ENCODE peak calls at places on chromosome 20, in five cellular contexts. E is cardiac fibroblast, J is GM06990, R is ovary, P is bronchial epithelial cell. O is an unnamed sample.

GRCh38 chr20:13302647-13303425 is 81.8 kb downstream of the ISM1 start:
- DNase-seq in E (peak), J (no peak), R (no peak), P (peak), O (peak)

GRCh38 chr20:63463400-63464288 is 8.8 kb downstream of the KCNQ2 start:
- DNase-seq in E (no peak), J (no peak), R (no peak), P (no peak), O (no peak)

GRCh38 chr20:40562031-40562430 is 127.0 kb downstream of the MAFB start:
- DNase-seq in E (peak), J (no peak), R (no peak), P (peak), O (no peak)

GRCh38 chr20:33291830-33292355 is 8.9 kb downstream of the BPIFB1 start:
- DNase-seq in E (peak), J (no peak), R (no peak), P (peak), O (peak)

GRCh38 chr20:53739799-53740785 is 146.5 kb upstream of the ZNF217 start:
- DNase-seq in E (peak), J (no peak), R (no peak), P (peak), O (no peak)

GRCh38 chr20:4985658-4986057 is 15.7 kb downstream of the SLC23A2 start:
- DNase-seq in E (no peak), J (peak), R (no peak), P (no peak), O (no peak)

GRCh38 chr20:23159923-23160445 is 73.9 kb upstream of the CD93 start:
- DNase-seq in E (no peak), J (no peak), R (no peak), P (no peak), O (no peak)

GRCh38 chr20:9689041-9689440 is 149.8 kb downstream of the PAK5 start:
- DNase-seq in E (no peak), J (no peak), R (no peak), P (no peak), O (no peak)

GRCh38 chr20:45987108-45987780 is 15.2 kb upstream of the ZNF335 start:
- DNase-seq in E (peak), J (peak), R (peak), P (peak), O (peak)

GRCh38 chr20:63551068-63551467 is 2.9 kb upstream of the FNDC11 start:
- DNase-seq in E (peak), J (no peak), R (no peak), P (no peak), O (no peak)

GRCh38 chr20:42483694-42484303 is 705.9 kb downstream of the PTPRT start:
- DNase-seq in E (no peak), J (no peak), R (peak), P (no peak), O (no peak)

GRCh38 chr20:2760381-2761305 is 39.8 kb downstream of the CPXM1 start:
- DNase-seq in E (no peak), J (no peak), R (no peak), P (no peak), O (no peak)

DNA sequence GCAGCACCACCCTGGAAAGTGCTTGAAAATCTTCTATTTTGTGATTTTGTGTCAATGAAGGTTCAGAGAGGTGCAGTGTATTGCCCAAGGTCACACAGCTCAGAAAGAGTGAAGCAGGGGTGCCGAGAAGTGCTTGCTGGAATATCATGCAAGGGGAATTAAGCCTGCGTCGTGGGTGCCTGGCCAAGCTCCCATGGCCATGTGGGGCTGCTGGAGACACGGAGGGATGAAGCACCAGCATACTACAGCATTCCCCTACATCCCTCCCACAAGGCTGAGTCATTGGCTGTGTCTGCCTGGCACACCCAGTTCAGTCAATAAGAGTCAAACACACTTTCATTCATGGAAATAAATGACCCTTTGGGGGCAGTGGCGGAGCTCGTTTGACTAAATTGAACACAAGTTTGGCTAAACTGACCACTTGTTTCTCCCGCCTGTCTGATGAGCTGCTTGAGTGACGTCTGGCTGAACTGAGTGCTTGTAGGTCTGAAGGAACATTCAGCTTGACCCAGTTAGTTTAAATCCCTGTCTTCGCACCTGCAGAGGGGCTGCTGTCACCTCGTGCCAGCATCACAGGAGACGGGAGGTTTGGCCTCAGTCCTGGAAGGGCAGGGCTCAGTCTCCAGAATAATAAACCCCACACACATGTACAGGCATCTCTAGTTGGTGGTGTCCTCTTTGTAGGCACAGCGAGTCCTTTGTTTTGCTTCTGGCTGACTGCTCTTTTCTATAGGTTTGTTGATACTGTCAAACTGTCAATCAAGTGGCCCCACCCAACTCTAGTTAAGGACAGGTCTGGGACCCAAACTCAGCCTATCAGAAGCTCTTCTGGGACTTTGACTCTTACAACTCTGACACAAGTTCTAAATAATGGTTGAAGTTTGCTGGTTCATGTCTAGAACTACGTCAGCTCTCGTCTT is 8.4 kb upstream of the TGM2 start:
- DNase-seq in E (peak), J (no peak), R (peak), P (peak), O (no peak)
- TF ChIP-seq CTCF in E (no peak), J (no peak), R (no peak), P (peak), O (no peak)

GRCh38 chr20:32079655-32080109 is 27.6 kb downstream of the HCK start:
- DNase-seq in E (no peak), J (no peak), R (no peak), P (no peak), O (no peak)
- TF ChIP-seq CTCF in E (no peak), J (peak), R (no peak), P (no peak), O (no peak)

GRCh38 chr20:21528870-21529269 is 15.0 kb upstream of the NKX2-2 start:
- DNase-seq in E (no peak), J (no peak), R (no peak), P (no peak), O (no peak)
- TF ChIP-seq CTCF in E (no peak), J (peak), R (no peak), P (no peak), O (peak)

GRCh38 chr20:39105551-39105950 is 143.4 kb downstream of the DHX35 start:
- DNase-seq in E (no peak), J (no peak), R (no peak), P (no peak), O (no peak)
- TF ChIP-seq CTCF in E (no peak), J (peak), R (no peak), P (no peak), O (peak)

GRCh38 chr20:36908603-36909002 is 32.7 kb downstream of the TLDC2 start:
- DNase-seq in E (no peak), J (no peak), R (no peak), P (no peak), O (peak)
- TF ChIP-seq CTCF in E (no peak), J (no peak), R (no peak), P (no peak), O (no peak)

DNA sequence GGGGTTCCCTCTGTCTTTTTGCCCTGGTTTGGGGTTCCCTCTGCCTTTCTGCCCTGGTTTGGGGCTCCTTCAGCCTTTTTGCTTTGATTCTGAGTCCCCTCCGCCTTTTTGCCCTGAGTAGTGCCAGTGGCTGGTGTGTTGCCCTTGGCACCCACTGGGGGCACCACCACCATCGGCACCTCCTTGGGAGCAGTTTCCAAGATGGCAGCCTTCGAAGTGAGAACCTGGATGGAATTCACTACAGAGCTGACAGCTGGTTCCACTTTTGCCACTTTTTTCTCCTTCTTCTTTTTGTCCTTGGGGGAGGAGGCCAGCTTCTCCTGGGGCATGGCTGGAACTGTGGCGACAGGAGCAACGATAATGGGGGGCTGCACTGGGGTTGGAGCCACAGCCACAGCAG is 22.2 kb downstream of the RRBP1 start:
- DNase-seq in E (no peak), J (no peak), R (no peak), P (no peak), O (no peak)
- TF ChIP-seq CTCF in E (no peak), J (no peak), R (no peak), P (no peak), O (no peak)

GRCh38 chr20:34528921-34529297 is 12.7 kb downstream of the DYNLRB1 start:
- DNase-seq in E (no peak), J (no peak), R (peak), P (no peak), O (no peak)
- TF ChIP-seq CTCF in E (no peak), J (no peak), R (no peak), P (no peak), O (no peak)

DNA sequence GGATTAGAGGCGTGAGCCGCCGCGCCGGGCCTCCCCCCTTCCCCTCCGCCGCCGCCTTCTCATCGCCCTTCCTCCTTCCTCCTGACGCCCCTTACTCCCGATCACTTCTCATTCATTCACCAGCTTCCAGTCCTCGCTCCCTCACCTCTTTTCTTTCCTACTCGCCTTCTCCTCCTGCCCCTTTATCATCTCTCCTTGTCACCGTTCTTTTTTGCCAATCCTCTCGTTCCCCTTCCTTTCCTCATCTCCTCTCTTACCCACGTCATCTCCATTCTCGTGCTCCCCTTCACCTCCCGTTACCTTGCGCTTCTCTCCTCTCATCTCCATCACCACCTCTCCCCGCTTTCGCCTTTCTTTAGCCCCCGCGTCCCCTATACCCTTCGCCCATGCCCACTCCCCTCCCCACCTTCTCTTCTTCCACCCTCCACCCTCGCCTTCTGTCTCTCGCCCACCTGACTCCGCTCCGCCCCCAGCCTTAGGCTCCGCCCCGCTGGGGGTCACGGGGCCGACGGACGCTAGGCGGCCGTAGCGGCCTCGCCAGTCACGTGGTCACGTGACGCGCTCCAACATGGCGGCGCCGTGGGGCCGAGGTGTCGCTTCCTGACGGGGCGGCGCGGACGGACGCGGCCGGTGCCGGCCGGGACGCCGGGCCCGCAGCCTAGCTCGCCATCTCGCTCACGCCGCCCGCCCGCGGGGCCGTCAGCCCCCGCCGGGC is at the start of gene ARFGEF2:
- DNase-seq in E (peak), J (peak), R (peak), P (peak), O (peak)
- TF ChIP-seq CTCF in E (no peak), J (no peak), R (no peak), P (no peak), O (no peak)

DNA sequence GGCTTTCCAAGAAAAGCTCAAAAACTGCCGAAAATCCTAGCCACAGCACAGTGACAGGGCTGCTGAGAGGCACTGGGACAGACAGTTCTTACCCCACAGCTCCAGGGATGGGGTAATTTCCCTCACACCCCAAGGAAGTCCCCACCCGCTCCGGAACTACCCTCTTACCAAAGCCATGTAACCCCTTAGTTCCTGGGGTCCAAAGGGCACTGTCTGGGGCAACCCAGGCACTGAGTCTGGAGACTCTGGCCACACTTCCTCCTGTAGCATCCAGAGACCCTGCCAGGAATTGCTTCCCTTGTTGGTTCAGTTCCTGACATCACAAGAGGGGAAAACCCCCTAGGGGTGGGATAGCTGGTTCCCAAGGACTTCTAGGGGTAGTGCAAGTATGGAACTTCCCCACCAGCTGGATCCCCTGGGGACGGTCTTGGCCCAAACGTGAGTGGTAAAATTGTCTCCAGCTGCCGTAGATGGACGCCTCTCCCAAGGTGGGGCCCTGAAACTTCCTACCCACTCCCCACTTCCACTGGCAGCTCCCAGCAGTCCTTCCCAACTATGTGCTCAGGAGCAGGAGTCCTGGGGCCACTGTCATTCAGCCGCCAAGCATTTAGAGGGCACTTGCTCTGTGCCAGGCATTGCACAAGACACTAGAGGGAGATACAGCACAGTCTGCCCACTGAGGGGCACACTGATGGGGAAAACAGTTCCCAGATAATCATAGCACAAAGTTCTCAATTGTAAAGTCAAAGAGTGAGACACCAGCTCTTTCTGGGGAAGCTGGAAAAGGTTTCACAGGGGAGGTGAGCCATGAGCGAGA is 17.3 kb upstream of the HCK start:
- DNase-seq in E (peak), J (no peak), R (no peak), P (no peak), O (no peak)
- TF ChIP-seq CTCF in E (no peak), J (peak), R (no peak), P (peak), O (peak)

GRCh38 chr20:62186096-62186426 is 3.2 kb downstream of the MTG2 start:
- DNase-seq in E (no peak), J (no peak), R (no peak), P (no peak), O (no peak)

GRCh38 chr20:62183426-62184142 is 756 bp downstream of the MTG2 start:
- DNase-seq in E (peak), J (no peak), R (no peak), P (no peak), O (no peak)

GRCh38 chr20:62179162-62179504 is 3.7 kb upstream of the MTG2 start:
- DNase-seq in E (no peak), J (no peak), R (no peak), P (no peak), O (no peak)

GRCh38 chr20:62181808-62182207 is 1.0 kb upstream of the MTG2 start:
- DNase-seq in E (no peak), J (no peak), R (no peak), P (no peak), O (no peak)

GRCh38 chr20:62182469-62183425 is at the start of gene MTG2:
- DNase-seq in E (peak), J (peak), R (peak), P (peak), O (peak)
- TF ChIP-seq CTCF in E (peak), J (no peak), R (peak), P (no peak), O (no peak)

O was measured in GM13977.